ENCODE peak calls at places on chromosome 1, in nine cellular contexts. G is astrocyte of the spinal cord, Y is neural crest cell, H is GM06990, F is esophagus squamous epithelium, O is RWPE2, V is endothelial cell, M is AG09319, K is RWPE1. L is an unnamed sample.
A peak's percentile ranks its signal among the peaks of the same experiment; 100 is the strongest.

GRCh38 chr1:168613689-168614655 is 37.6 kb downstream of the XCL1 start:
- DNase-seq in V (no peak), F (no peak), O (no peak), G (no peak), H (no peak), M (no peak), K (no peak), Y (peak; percentile 17), L (no peak)

GRCh38 chr1:5648410-5649165 is 343.6 kb downstream of the NPHP4 start:
- DNase-seq in V (no peak), M (no peak), O (no peak), G (no peak), K (no peak), F (no peak), H (no peak), Y (no peak), L (no peak)

GRCh38 chr1:220189750-220190347 is 82.4 kb downstream of the RAB3GAP2 start:
- DNase-seq in M (peak; percentile 3), K (peak; percentile 53), F (no peak), H (no peak), Y (no peak), O (no peak), G (peak; percentile 35), V (no peak), L (no peak)

GRCh38 chr1:41714613-41715389 is 203.9 kb downstream of the HIVEP3 start:
- DNase-seq in Y (no peak), V (no peak), F (no peak), M (no peak), H (no peak), G (peak; percentile 40), K (no peak), O (no peak), L (no peak)

GRCh38 chr1:14255711-14256110 is 342.8 kb upstream of the KAZN start:
- DNase-seq in F (no peak), G (peak; percentile 45), O (no peak), K (no peak), H (no peak), V (no peak), Y (no peak), M (no peak), L (no peak)

GRCh38 chr1:221510793-221511503 is 230.9 kb downstream of the DUSP10 start:
- DNase-seq in K (no peak), Y (no peak), F (no peak), G (no peak), M (no peak), O (no peak), V (no peak), H (no peak), L (no peak)

GRCh38 chr1:18907914-18908845 is 5.8 kb upstream of the ALDH4A1 start:
- DNase-seq in M (no peak), F (no peak), K (no peak), Y (no peak), O (no peak), G (no peak), H (no peak), V (no peak), L (no peak)

GRCh38 chr1:29505537-29506220 is 269.4 kb downstream of the PTPRU start:
- DNase-seq in F (no peak), V (no peak), G (no peak), K (no peak), H (no peak), O (no peak), M (no peak), Y (no peak), L (no peak)

GRCh38 chr1:29631361-29631760 is 395.0 kb downstream of the PTPRU start:
- DNase-seq in K (no peak), V (no peak), G (no peak), O (no peak), M (no peak), Y (no peak), F (no peak), H (no peak), L (no peak)

GRCh38 chr1:236407059-236407458 is 13.0 kb downstream of the EDARADD start:
- DNase-seq in K (no peak), M (no peak), F (no peak), Y (no peak), H (no peak), G (no peak), V (no peak), O (no peak), L (no peak)

GRCh38 chr1:43376723-43377235 is 9.0 kb upstream of the ELOVL1 start:
- DNase-seq in G (no peak), M (no peak), O (no peak), V (no peak), Y (no peak), H (no peak), K (no peak), F (no peak), L (no peak)

DNA sequence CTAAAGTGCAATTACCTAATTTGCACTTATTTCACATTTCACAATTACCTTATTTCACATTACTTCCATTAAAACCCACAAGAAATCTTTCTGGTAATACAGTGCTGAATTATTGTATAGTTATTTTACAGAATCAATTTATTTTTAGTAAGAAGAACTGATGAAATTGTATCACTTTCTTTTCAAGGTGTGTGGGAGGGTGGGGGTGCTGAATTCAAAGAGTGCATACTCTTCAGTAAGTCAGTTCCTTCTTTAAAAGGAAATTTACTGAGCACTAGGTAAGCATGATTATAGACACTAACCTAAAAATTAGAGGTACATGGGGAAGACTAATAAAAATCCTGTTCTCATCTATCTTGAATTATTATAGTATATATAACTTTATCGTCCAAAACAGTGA is 731.6 kb upstream of the ADGRL4 start:
- DNase-seq in H (no peak), K (no peak), V (no peak), O (no peak), M (no peak), F (no peak), Y (no peak), G (no peak), L (no peak)
- TF ChIP-seq CTCF in H (no peak), K (no peak), V (no peak), O (no peak), M (no peak), F (no peak), Y (no peak), G (no peak), L (no peak)

GRCh38 chr1:66729130-66729922 is 22.9 kb upstream of the DYNLT5 start:
- DNase-seq in H (no peak), F (no peak), K (peak; percentile 12), V (no peak), G (no peak), O (no peak), M (no peak), Y (no peak), L (no peak)

GRCh38 chr1:66728021-66728420 is 24.2 kb upstream of the DYNLT5 start:
- DNase-seq in H (no peak), F (no peak), O (no peak), K (no peak), V (no peak), Y (no peak), G (no peak), M (no peak), L (no peak)

GRCh38 chr1:66725885-66726665 is 26.2 kb upstream of the DYNLT5 start:
- DNase-seq in H (no peak), K (peak; percentile 37), V (peak; percentile 62), O (no peak), M (peak; percentile 54), F (no peak), G (peak; percentile 77), Y (peak; percentile 55), L (peak; percentile 27)

GRCh38 chr1:66723985-66724384 is 28.3 kb upstream of the DYNLT5 start:
- DNase-seq in F (no peak), V (no peak), H (no peak), G (no peak), M (no peak), K (no peak), O (no peak), Y (no peak), L (no peak)
- TF ChIP-seq CTCF in F (no peak), V (no peak), H (no peak), G (no peak), M (no peak), K (no peak), O (no peak), Y (no peak), L (no peak)

GRCh38 chr1:177429234-177429633 is 258.5 kb downstream of the BRINP2 start:
- DNase-seq in O (no peak), Y (no peak), H (no peak), F (no peak), V (no peak), G (no peak), K (no peak), M (no peak), L (no peak)
- TF ChIP-seq CTCF in O (no peak), Y (peak; percentile 16), H (no peak), F (no peak), V (no peak), G (no peak), K (no peak), M (no peak), L (no peak)

GRCh38 chr1:162753998-162754585 is 36.4 kb upstream of the HSD17B7 start:
- DNase-seq in O (no peak), F (no peak), G (peak; percentile 14), K (no peak), M (no peak), Y (no peak), H (no peak), V (no peak), L (no peak)
- TF ChIP-seq CTCF in O (no peak), F (no peak), G (no peak), K (no peak), M (no peak), Y (no peak), H (no peak), V (no peak), L (no peak)

GRCh38 chr1:246117066-246117791 is 389.9 kb downstream of the SMYD3 start:
- DNase-seq in Y (no peak), G (peak; percentile 59), K (peak; percentile 13), F (no peak), V (peak; percentile 48), M (peak; percentile 20), H (peak; percentile 19), O (no peak), L (peak; percentile 49)
- TF ChIP-seq CTCF in Y (peak; percentile 60), G (peak; percentile 53), K (no peak), F (peak; percentile 20), V (peak; percentile 12), M (peak; percentile 60), H (peak; percentile 57), O (peak; percentile 39), L (peak; percentile 55)

GRCh38 chr1:68442822-68443556 is 6.8 kb downstream of the RPE65 start:
- DNase-seq in M (peak; percentile 57), K (peak; percentile 64), G (peak; percentile 61), F (no peak), O (peak; percentile 52), V (peak; percentile 55), H (peak; percentile 6), Y (peak; percentile 36), L (peak; percentile 19)
- TF ChIP-seq CTCF in M (peak; percentile 70), K (peak; percentile 40), G (peak; percentile 82), F (peak; percentile 79), O (peak; percentile 74), V (peak; percentile 62), H (peak; percentile 61), Y (peak; percentile 74), L (peak; percentile 69)

GRCh38 chr1:27979859-27980201 is 20.1 kb downstream of the XKR8 start:
- DNase-seq in Y (no peak), K (no peak), G (no peak), M (no peak), O (no peak), V (no peak), H (no peak), F (no peak), L (no peak)
- TF ChIP-seq CTCF in Y (no peak), K (no peak), G (no peak), M (no peak), O (peak; percentile 54), V (no peak), H (no peak), F (no peak), L (no peak)

L was measured in GM12864.